ENCODE peak calls at places on chromosome 20, in nine cellular contexts. One of them, this sample, is unnamed.

GRCh38 chr20:53597521-53598120 is 4.0 kb upstream of the ZNF217 start:
- DNase-seq in A549: no peak
- DNase-seq in esophagus muscularis mucosa: no peak
- DNase-seq in SK-N-SH: no peak
- DNase-seq in HepG2: no peak
- DNase-seq in ovary: no peak
- DNase-seq in tibial nerve: no peak
- DNase-seq in stomach: no peak
- DNase-seq in K562: no peak
- DNase-seq in this sample: no peak

GRCh38 chr20:49346682-49347081 is 68.8 kb upstream of the ZNFX1 start:
- DNase-seq in ovary: no peak
- DNase-seq in tibial nerve: no peak
- DNase-seq in SK-N-SH: peak
- DNase-seq in HepG2: no peak
- DNase-seq in stomach: no peak
- DNase-seq in esophagus muscularis mucosa: no peak
- DNase-seq in K562: no peak
- DNase-seq in A549: no peak
- DNase-seq in this sample: no peak

GRCh38 chr20:50680106-50680960 is 11.0 kb downstream of the RIPOR3 start:
- DNase-seq in stomach: peak
- DNase-seq in SK-N-SH: no peak
- DNase-seq in tibial nerve: peak
- DNase-seq in A549: no peak
- DNase-seq in esophagus muscularis mucosa: no peak
- DNase-seq in K562: no peak
- DNase-seq in ovary: peak
- DNase-seq in HepG2: peak
- DNase-seq in this sample: no peak

GRCh38 chr20:41365785-41366545 is 653 bp downstream of the EMILIN3 start:
- DNase-seq in tibial nerve: no peak
- DNase-seq in stomach: no peak
- DNase-seq in esophagus muscularis mucosa: no peak
- DNase-seq in SK-N-SH: peak
- DNase-seq in ovary: peak
- DNase-seq in A549: no peak
- DNase-seq in K562: no peak
- DNase-seq in HepG2: no peak
- DNase-seq in this sample: no peak

GRCh38 chr20:17795449-17796095 is 95.8 kb downstream of the BANF2 start:
- DNase-seq in stomach: no peak
- DNase-seq in K562: no peak
- DNase-seq in esophagus muscularis mucosa: no peak
- DNase-seq in tibial nerve: no peak
- DNase-seq in ovary: no peak
- DNase-seq in SK-N-SH: no peak
- DNase-seq in A549: no peak
- DNase-seq in HepG2: no peak
- DNase-seq in this sample: no peak

GRCh38 chr20:58890454-58891075 is 38.0 kb downstream of the GNAS start:
- DNase-seq in HepG2: peak
- DNase-seq in esophagus muscularis mucosa: no peak
- DNase-seq in ovary: peak
- DNase-seq in stomach: peak
- DNase-seq in SK-N-SH: peak
- DNase-seq in tibial nerve: peak
- DNase-seq in K562: no peak
- DNase-seq in A549: peak
- DNase-seq in this sample: peak

GRCh38 chr20:54061106-54061881 is 9.1 kb downstream of the BCAS1 start:
- DNase-seq in esophagus muscularis mucosa: no peak
- DNase-seq in ovary: no peak
- DNase-seq in K562: no peak
- DNase-seq in stomach: no peak
- DNase-seq in tibial nerve: no peak
- DNase-seq in HepG2: no peak
- DNase-seq in SK-N-SH: no peak
- DNase-seq in A549: no peak
- DNase-seq in this sample: no peak

GRCh38 chr20:44911264-44911921 is 1.5 kb downstream of the PABPC1L start:
- DNase-seq in esophagus muscularis mucosa: no peak
- DNase-seq in ovary: peak
- DNase-seq in tibial nerve: no peak
- DNase-seq in A549: peak
- DNase-seq in SK-N-SH: peak
- DNase-seq in stomach: peak
- DNase-seq in HepG2: peak
- DNase-seq in K562: peak
- DNase-seq in this sample: no peak

GRCh38 chr20:51275181-51275580 is 252.3 kb upstream of the KCNG1 start:
- DNase-seq in esophagus muscularis mucosa: no peak
- DNase-seq in HepG2: no peak
- DNase-seq in K562: no peak
- DNase-seq in tibial nerve: no peak
- DNase-seq in ovary: no peak
- DNase-seq in A549: no peak
- DNase-seq in SK-N-SH: no peak
- DNase-seq in stomach: no peak
- DNase-seq in this sample: no peak

GRCh38 chr20:33442136-33443005 is 1.2 kb downstream of the SNTA1 start:
- DNase-seq in K562: no peak
- DNase-seq in esophagus muscularis mucosa: no peak
- DNase-seq in A549: no peak
- DNase-seq in tibial nerve: no peak
- DNase-seq in HepG2: no peak
- DNase-seq in SK-N-SH: no peak
- DNase-seq in stomach: no peak
- DNase-seq in ovary: no peak
- DNase-seq in this sample: peak

GRCh38 chr20:51583499-51583898 is 41.0 kb upstream of the NFATC2 start:
- DNase-seq in stomach: no peak
- DNase-seq in K562: no peak
- DNase-seq in A549: no peak
- DNase-seq in esophagus muscularis mucosa: no peak
- DNase-seq in SK-N-SH: no peak
- DNase-seq in ovary: no peak
- DNase-seq in tibial nerve: no peak
- DNase-seq in HepG2: no peak
- DNase-seq in this sample: no peak

GRCh38 chr20:8187740-8188139 is 55.7 kb downstream of the PLCB1 start:
- DNase-seq in esophagus muscularis mucosa: no peak
- DNase-seq in stomach: no peak
- DNase-seq in K562: no peak
- DNase-seq in tibial nerve: no peak
- DNase-seq in A549: no peak
- DNase-seq in ovary: no peak
- DNase-seq in HepG2: no peak
- DNase-seq in SK-N-SH: no peak
- DNase-seq in this sample: no peak

GRCh38 chr20:51043811-51044210 is 20.9 kb upstream of the KCNG1 start:
- DNase-seq in ovary: no peak
- DNase-seq in esophagus muscularis mucosa: no peak
- DNase-seq in SK-N-SH: no peak
- DNase-seq in stomach: no peak
- DNase-seq in A549: no peak
- DNase-seq in HepG2: no peak
- DNase-seq in tibial nerve: no peak
- DNase-seq in K562: no peak
- DNase-seq in this sample: no peak

GRCh38 chr20:24481188-24481587 is 11.8 kb downstream of the SYNDIG1 start:
- DNase-seq in tibial nerve: no peak
- DNase-seq in SK-N-SH: no peak
- DNase-seq in A549: no peak
- DNase-seq in HepG2: no peak
- DNase-seq in K562: no peak
- DNase-seq in stomach: no peak
- DNase-seq in ovary: no peak
- DNase-seq in esophagus muscularis mucosa: no peak
- DNase-seq in this sample: peak

GRCh38 chr20:21613512-21613911 is 92.0 kb upstream of the PAX1 start:
- DNase-seq in esophagus muscularis mucosa: peak
- DNase-seq in HepG2: peak
- DNase-seq in A549: no peak
- DNase-seq in SK-N-SH: no peak
- DNase-seq in K562: no peak
- DNase-seq in ovary: no peak
- DNase-seq in stomach: peak
- DNase-seq in tibial nerve: no peak
- DNase-seq in this sample: no peak

GRCh38 chr20:57774951-57775350 is 65.1 kb upstream of the PMEPA1 start:
- DNase-seq in tibial nerve: no peak
- DNase-seq in SK-N-SH: no peak
- DNase-seq in ovary: no peak
- DNase-seq in esophagus muscularis mucosa: no peak
- DNase-seq in A549: no peak
- DNase-seq in HepG2: no peak
- DNase-seq in stomach: no peak
- DNase-seq in K562: no peak
- DNase-seq in this sample: peak

GRCh38 chr20:50758992-50759391 is 27.6 kb downstream of the PARD6B start:
- DNase-seq in K562: no peak
- DNase-seq in SK-N-SH: no peak
- DNase-seq in HepG2: no peak
- DNase-seq in stomach: no peak
- DNase-seq in ovary: no peak
- DNase-seq in tibial nerve: no peak
- DNase-seq in esophagus muscularis mucosa: peak
- DNase-seq in A549: no peak
- DNase-seq in this sample: no peak

GRCh38 chr20:34927736-34928135 is 27.9 kb downstream of the GSS start:
- DNase-seq in SK-N-SH: no peak
- DNase-seq in HepG2: no peak
- DNase-seq in tibial nerve: no peak
- DNase-seq in esophagus muscularis mucosa: no peak
- DNase-seq in K562: no peak
- DNase-seq in A549: no peak
- DNase-seq in ovary: no peak
- DNase-seq in stomach: no peak
- DNase-seq in this sample: no peak

GRCh38 chr20:63082308-63082938 is 75.7 kb upstream of the BHLHE23 start:
- DNase-seq in stomach: peak
- DNase-seq in HepG2: peak
- DNase-seq in tibial nerve: no peak
- DNase-seq in ovary: peak
- DNase-seq in K562: peak
- DNase-seq in A549: no peak
- DNase-seq in esophagus muscularis mucosa: no peak
- DNase-seq in SK-N-SH: no peak
- DNase-seq in this sample: peak

GRCh38 chr20:35702824-35703695 is 3.9 kb downstream of the ROMO1 start:
- DNase-seq in ovary: no peak
- DNase-seq in K562: no peak
- DNase-seq in SK-N-SH: no peak
- DNase-seq in esophagus muscularis mucosa: no peak
- DNase-seq in HepG2: no peak
- DNase-seq in tibial nerve: no peak
- DNase-seq in stomach: no peak
- DNase-seq in A549: no peak
- DNase-seq in this sample: no peak

GRCh38 chr20:46376196-46376785 is 30.1 kb downstream of the ELMO2 start:
- DNase-seq in tibial nerve: no peak
- DNase-seq in ovary: no peak
- DNase-seq in esophagus muscularis mucosa: no peak
- DNase-seq in stomach: no peak
- DNase-seq in HepG2: no peak
- DNase-seq in SK-N-SH: no peak
- DNase-seq in A549: no peak
- DNase-seq in K562: no peak
- DNase-seq in this sample: no peak
- H3K27ac ChIP-seq in tibial nerve: no peak
- H3K27ac ChIP-seq in ovary: no peak
- H3K27ac ChIP-seq in esophagus muscularis mucosa: no peak
- H3K27ac ChIP-seq in stomach: no peak
- H3K27ac ChIP-seq in HepG2: no peak
- H3K27ac ChIP-seq in SK-N-SH: no peak
- H3K27ac ChIP-seq in A549: no peak
- H3K27ac ChIP-seq in K562: no peak
- H3K27ac ChIP-seq in this sample: no peak

DNA sequence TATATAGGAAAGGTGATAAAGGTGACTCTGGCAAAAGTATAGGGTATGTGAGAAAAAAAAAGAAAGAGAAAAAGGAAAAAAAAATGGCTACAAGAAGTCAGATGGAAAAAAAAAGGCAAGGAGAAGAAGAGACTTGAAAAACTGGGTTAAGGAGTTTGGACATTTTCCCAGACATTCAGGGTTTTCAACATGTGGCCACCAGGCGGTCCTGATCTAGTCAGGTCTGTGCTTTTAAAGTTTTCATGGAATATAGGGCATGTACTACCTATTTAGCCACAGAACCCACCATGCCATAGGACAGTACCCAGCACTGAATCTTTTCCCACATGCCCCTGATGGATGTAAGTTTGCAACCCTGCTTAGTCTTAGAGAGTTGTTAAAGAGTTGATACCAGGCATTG is 433.7 kb downstream of the MAFB start:
- DNase-seq in esophagus muscularis mucosa: peak
- DNase-seq in A549: no peak
- DNase-seq in SK-N-SH: no peak
- DNase-seq in HepG2: no peak
- DNase-seq in ovary: no peak
- DNase-seq in stomach: no peak
- DNase-seq in tibial nerve: no peak
- DNase-seq in K562: no peak
- DNase-seq in this sample: no peak
- TF ChIP-seq CTCF in esophagus muscularis mucosa: no peak
- TF ChIP-seq CTCF in A549: no peak
- TF ChIP-seq CTCF in SK-N-SH: no peak
- TF ChIP-seq CTCF in HepG2: no peak
- TF ChIP-seq CTCF in ovary: no peak
- TF ChIP-seq CTCF in stomach: no peak
- TF ChIP-seq CTCF in tibial nerve: no peak
- TF ChIP-seq CTCF in K562: no peak
- TF ChIP-seq CTCF in this sample: no peak

GRCh38 chr20:4519530-4519929 is 202.2 kb upstream of the PRND start:
- DNase-seq in HepG2: no peak
- DNase-seq in stomach: no peak
- DNase-seq in SK-N-SH: peak
- DNase-seq in K562: peak
- DNase-seq in ovary: no peak
- DNase-seq in esophagus muscularis mucosa: no peak
- DNase-seq in A549: peak
- DNase-seq in tibial nerve: no peak
- DNase-seq in this sample: no peak
- TF ChIP-seq EP300 in HepG2: no peak
- TF ChIP-seq EP300 in stomach: no peak
- TF ChIP-seq EP300 in SK-N-SH: no peak
- TF ChIP-seq EP300 in K562: no peak
- TF ChIP-seq EP300 in ovary: no peak
- TF ChIP-seq EP300 in esophagus muscularis mucosa: no peak
- TF ChIP-seq EP300 in A549: no peak
- TF ChIP-seq EP300 in tibial nerve: no peak
- TF ChIP-seq EP300 in this sample: no peak

DNA sequence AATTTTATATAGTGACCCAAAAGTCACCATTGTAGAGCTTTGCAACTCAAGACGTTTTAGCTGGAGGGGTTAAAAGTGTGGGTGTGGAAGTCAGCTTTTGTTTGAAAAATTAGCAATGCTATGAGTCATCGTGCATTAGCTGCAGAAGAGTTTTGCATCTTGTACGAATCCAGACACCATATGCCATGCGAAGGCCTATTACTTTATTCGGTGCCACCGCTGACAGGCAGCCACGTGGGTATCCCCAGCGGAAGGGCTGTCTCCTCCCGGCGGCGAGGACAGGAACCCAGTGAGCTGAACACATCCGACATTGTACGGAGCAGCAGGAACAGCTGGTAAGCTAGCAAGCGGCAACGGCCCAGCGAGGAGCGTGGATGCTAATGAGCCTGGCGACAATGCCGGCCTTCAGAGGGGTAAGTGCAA is 84.4 kb downstream of the INSM1 start:
- DNase-seq in HepG2: no peak
- DNase-seq in SK-N-SH: no peak
- DNase-seq in K562: no peak
- DNase-seq in tibial nerve: peak
- DNase-seq in A549: no peak
- DNase-seq in stomach: peak
- DNase-seq in esophagus muscularis mucosa: no peak
- DNase-seq in ovary: peak
- DNase-seq in this sample: no peak
- H3K27ac ChIP-seq in HepG2: no peak
- H3K27ac ChIP-seq in SK-N-SH: no peak
- H3K27ac ChIP-seq in K562: no peak
- H3K27ac ChIP-seq in tibial nerve: peak
- H3K27ac ChIP-seq in A549: no peak
- H3K27ac ChIP-seq in stomach: no peak
- H3K27ac ChIP-seq in esophagus muscularis mucosa: no peak
- H3K27ac ChIP-seq in ovary: no peak
- H3K27ac ChIP-seq in this sample: no peak

This sample was measured in sigmoid colon.